ENCODE peak calls at places on chromosomes 6 and 20, in seven cellular contexts. R is heart left ventricle; F is CD4-positive, alpha-beta memory T cell; V is astrocyte of the spinal cord; D is transverse colon; U is cardiac fibroblast; E is colonic mucosa. A is an unnamed sample.

GRCh38 chr20:47316776-47317126 is 39.7 kb downstream of the ZMYND8 start:
- DNase-seq in E (no peak), V (no peak), U (no peak), R (no peak), D (no peak), F (no peak), A (no peak)

GRCh38 chr6:36718560-36718959 is 20.9 kb downstream of the RAB44 start:
- DNase-seq in D (no peak), V (no peak), R (no peak), U (no peak), F (no peak), E (no peak), A (no peak)

GRCh38 chr20:1819311-1820136 is 75.7 kb upstream of the SIRPA start:
- DNase-seq in V (no peak), R (no peak), F (no peak), D (peak; percentile 4), U (no peak), E (no peak), A (no peak)

GRCh38 chr6:26223677-26224546 is 136.7 kb downstream of the HFE start:
- DNase-seq in F (peak; percentile 74), D (peak; percentile 79), E (peak; percentile 83), U (peak; percentile 96), V (peak; percentile 98), R (peak; percentile 70), A (peak; percentile 81)

GRCh38 chr20:38423541-38423940 is 11.6 kb downstream of the SNHG17 start:
- DNase-seq in D (no peak), E (no peak), R (no peak), U (no peak), V (no peak), F (no peak), A (no peak)

GRCh38 chr6:72035966-72036365 is 149.6 kb downstream of the RIMS1 start:
- DNase-seq in F (no peak), V (no peak), E (no peak), U (no peak), R (no peak), D (no peak), A (no peak)

GRCh38 chr20:24691901-24692351 is 222.5 kb downstream of the SYNDIG1 start:
- DNase-seq in E (peak; percentile 8), F (no peak), D (no peak), U (no peak), R (no peak), V (no peak), A (no peak)

GRCh38 chr6:74826318-74826717 is 379.5 kb downstream of the COL12A1 start:
- DNase-seq in E (no peak), D (no peak), F (no peak), U (peak; percentile 4), R (no peak), V (no peak), A (no peak)

GRCh38 chr6:31572041-31572911 is at the start of gene LTA:
- DNase-seq in V (no peak), D (peak; percentile 43), E (no peak), R (no peak), F (peak; percentile 90), U (no peak), A (peak; percentile 68)

GRCh38 chr6:165936660-165937059 is 231.0 kb downstream of the TBXT start:
- DNase-seq in U (no peak), F (no peak), V (no peak), D (no peak), E (no peak), R (no peak), A (no peak)

GRCh38 chr6:42777126-42777822 is 4.6 kb upstream of the BICRAL start:
- DNase-seq in V (peak; percentile 64), E (no peak), D (no peak), R (no peak), U (peak; percentile 49), F (no peak), A (peak; percentile 31)

GRCh38 chr6:123803862-123804681 is at the start of gene NKAIN2:
- DNase-seq in D (no peak), U (no peak), F (no peak), E (no peak), V (no peak), R (no peak), A (no peak)

GRCh38 chr6:123803456-123803861 is 206 bp upstream of the NKAIN2 start:
- DNase-seq in U (no peak), V (no peak), E (no peak), R (no peak), D (no peak), F (no peak), A (no peak)

GRCh38 chr6:123802697-123803455 is 789 bp upstream of the NKAIN2 start:
- DNase-seq in E (peak; percentile 78), R (peak; percentile 65), U (peak; percentile 75), F (no peak), V (peak; percentile 89), D (peak; percentile 68), A (no peak)

GRCh38 chr6:123801067-123801466 is 2.6 kb upstream of the NKAIN2 start:
- DNase-seq in U (no peak), V (no peak), F (no peak), D (no peak), R (no peak), E (no peak), A (no peak)

DNA sequence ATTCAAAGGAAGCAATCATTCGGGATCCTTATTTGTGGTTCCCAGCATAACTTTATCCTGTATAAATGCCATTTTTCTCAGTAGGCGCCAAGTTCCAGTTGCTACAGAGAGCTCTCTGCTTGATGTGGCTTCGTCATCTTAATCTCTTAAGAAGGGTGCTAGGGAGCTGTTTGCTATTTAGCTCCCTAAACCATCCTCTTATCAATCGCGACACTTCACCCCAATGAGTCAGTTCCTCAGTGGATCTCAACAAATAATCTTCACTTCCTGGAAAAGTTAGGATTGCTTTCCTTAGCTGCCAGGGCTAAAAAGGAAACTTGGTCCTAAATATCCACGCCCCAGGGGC is 1.3 kb upstream of the NKAIN2 start:
- DNase-seq in D (no peak), R (no peak), E (no peak), F (no peak), U (no peak), V (no peak), A (no peak)
- H3K4me3 ChIP-seq in D (peak overlapping the region; percentile 34), R (peak overlapping the region; percentile 56), E (no peak overlapping the region), F (no peak overlapping the region), U (no peak overlapping the region), V (no peak overlapping the region), A (no peak overlapping the region)

GRCh38 chr6:144683216-144684070 is 398.3 kb downstream of the UTRN start:
- DNase-seq in E (no peak), U (no peak), F (no peak), D (no peak), V (no peak), R (no peak), A (no peak)

GRCh38 chr6:144690659-144691058 is 405.5 kb downstream of the UTRN start:
- DNase-seq in F (no peak), V (no peak), U (no peak), R (no peak), E (no peak), D (no peak), A (no peak)

GRCh38 chr6:144689503-144690040 is 404.4 kb downstream of the UTRN start:
- DNase-seq in U (no peak), D (no peak), E (no peak), R (no peak), V (no peak), F (no peak), A (no peak)

GRCh38 chr6:144690109-144690508 is 405.0 kb downstream of the UTRN start:
- DNase-seq in U (no peak), F (no peak), R (no peak), D (no peak), E (no peak), V (no peak), A (no peak)

GRCh38 chr6:144688713-144689112 is 403.6 kb downstream of the UTRN start:
- DNase-seq in F (no peak), V (no peak), U (no peak), R (no peak), E (no peak), D (no peak), A (no peak)
- H3K4me3 ChIP-seq in F (no peak overlapping the region), V (no peak overlapping the region), U (no peak overlapping the region), R (no peak overlapping the region), E (no peak overlapping the region), D (no peak overlapping the region), A (no peak overlapping the region)

DNA sequence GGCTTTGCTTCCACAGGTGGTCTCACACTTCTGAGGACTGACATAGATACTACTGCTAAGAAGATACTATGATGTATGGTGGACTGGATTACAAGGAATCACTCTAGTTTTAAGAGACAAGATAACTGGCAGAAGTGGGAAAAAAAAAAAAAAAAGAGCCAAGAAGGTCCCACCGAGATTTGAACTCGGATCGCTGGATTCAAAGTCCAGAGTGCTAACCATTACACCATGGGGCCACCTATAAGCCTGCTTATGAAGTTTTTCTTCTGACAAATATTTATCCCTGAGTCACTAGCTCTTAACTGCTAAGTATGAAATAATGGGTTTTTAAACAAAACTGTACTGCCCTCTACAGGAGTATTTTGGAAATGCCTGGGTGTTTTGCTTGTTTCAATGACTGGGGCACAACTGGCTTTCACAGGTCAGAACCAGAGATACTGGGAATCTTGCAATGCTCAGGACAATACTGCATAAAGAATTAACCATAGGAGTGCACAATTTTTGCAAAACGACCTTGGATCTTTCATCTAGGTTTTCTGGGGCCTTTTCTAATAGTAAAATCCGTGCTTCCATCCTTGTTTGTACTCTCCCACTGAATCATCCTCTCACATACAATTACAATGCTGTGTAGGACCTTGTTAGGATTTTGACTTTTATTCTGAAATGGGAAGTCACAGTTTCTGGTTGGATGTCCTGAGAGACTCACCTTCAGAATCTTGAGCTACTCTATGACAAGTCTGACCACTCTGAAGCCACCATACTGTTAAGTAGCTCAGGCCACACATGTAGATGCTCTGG is 116.3 kb downstream of the OR2B2 start:
- DNase-seq in E (peak; percentile 88), D (no peak), F (peak; percentile 75), U (peak; percentile 96), V (peak; percentile 95), R (peak; percentile 42), A (peak; percentile 88)
- H3K4me3 ChIP-seq in E (no peak overlapping the region), D (no peak overlapping the region), F (no peak overlapping the region), U (no peak overlapping the region), V (no peak overlapping the region), R (no peak overlapping the region), A (no peak overlapping the region)

GRCh38 chr6:48764261-48764660 is 653.3 kb upstream of the PTCHD4 start:
- DNase-seq in F (no peak), V (no peak), R (no peak), D (no peak), U (no peak), E (no peak), A (no peak)

GRCh38 chr6:48766349-48766748 is 655.4 kb upstream of the PTCHD4 start:
- DNase-seq in E (peak; percentile 17), F (no peak), R (no peak), D (no peak), U (peak; percentile 89), V (peak; percentile 69), A (no peak)

DNA sequence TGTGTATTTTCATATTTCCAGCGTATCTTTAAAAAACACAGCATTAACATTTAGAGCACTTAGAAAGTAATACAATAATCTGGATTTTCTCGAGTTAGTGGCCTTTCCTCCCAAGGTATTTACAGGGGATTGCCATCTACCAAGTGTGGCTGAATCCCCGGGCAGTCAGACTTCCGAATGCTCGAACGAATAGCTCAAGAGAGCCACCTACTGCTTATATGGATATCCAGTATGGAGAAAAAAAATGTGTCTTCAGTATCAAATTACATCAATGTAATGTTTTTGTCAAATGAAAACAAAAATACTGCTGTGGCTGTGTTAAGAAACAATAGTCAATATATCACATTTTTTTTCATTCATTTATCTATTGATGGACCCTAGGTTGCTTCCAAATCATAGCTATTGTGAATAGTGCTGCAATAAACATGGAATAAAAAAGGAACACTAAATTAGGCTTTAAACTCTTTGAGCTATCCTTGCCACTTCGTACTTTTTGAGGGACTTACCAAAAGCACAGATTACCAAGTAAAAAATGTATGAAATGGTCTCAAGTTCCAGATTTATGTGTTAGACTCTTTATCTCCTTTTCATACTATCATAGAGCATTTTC is 654.5 kb upstream of the PTCHD4 start:
- DNase-seq in U (peak; percentile 83), D (no peak), F (no peak), R (no peak), E (peak; percentile 21), V (peak; percentile 78), A (no peak)
- H3K4me3 ChIP-seq in U (no peak overlapping the region), D (no peak overlapping the region), F (no peak overlapping the region), R (no peak overlapping the region), E (no peak overlapping the region), V (no peak overlapping the region), A (no peak overlapping the region)

A was measured in CD4-positive, CD25-positive, alpha-beta regulatory T cell.